ENCODE peak calls at places on chromosomes 11 and 22, in four cellular contexts. V is K562, T is HepG2, F is SK-N-SH. K is an unnamed sample.

GRCh38 chr11:82896183-82896582 is 4.0 kb downstream of the PRCP start:
- DNase-seq in V (no peak), T (no peak), F (no peak), K (no peak)

GRCh38 chr11:100719809-100720221 is 32.7 kb downstream of the ARHGAP42 start:
- DNase-seq in T (no peak), V (peak), F (no peak), K (peak)

GRCh38 chr11:67357831-67358555 is 4.6 kb upstream of the POLD4 start:
- DNase-seq in T (no peak), F (peak), V (no peak), K (no peak)

GRCh38 chr22:35437038-35437437 is 37.1 kb downstream of the MCM5 start:
- DNase-seq in F (peak), T (no peak), V (peak), K (no peak)

GRCh38 chr11:111260761-111261160 is 15.2 kb downstream of the POU2AF2 start:
- DNase-seq in V (no peak), F (no peak), T (no peak), K (no peak)

GRCh38 chr22:19705181-19705934 is 8.9 kb upstream of the SEPTIN5 start:
- DNase-seq in F (no peak), V (peak), T (no peak), K (no peak)

GRCh38 chr11:107785401-107785800 is 73.2 kb downstream of the SLC35F2 start:
- DNase-seq in V (peak), F (no peak), T (no peak), K (no peak)

GRCh38 chr11:27209562-27210005 is 153.4 kb downstream of the CCDC34 start:
- DNase-seq in V (peak), T (peak), F (no peak), K (no peak)

GRCh38 chr11:134266841-134267251 is 9.3 kb upstream of the GLB1L3 start:
- DNase-seq in V (no peak), F (no peak), T (no peak), K (peak)

GRCh38 chr11:72763823-72764222 is 11.6 kb upstream of the ARAP1 start:
- DNase-seq in F (no peak), T (no peak), V (no peak), K (no peak)

GRCh38 chr22:50192056-50192824 is 6.5 kb downstream of the TRABD start:
- DNase-seq in F (no peak), V (no peak), T (no peak), K (no peak)

GRCh38 chr22:23067691-23068090 is 2.6 kb upstream of the GNAZ start:
- DNase-seq in V (no peak), T (no peak), F (no peak), K (no peak)

GRCh38 chr22:20209761-20210250 is 58.3 kb downstream of the RTN4R start:
- DNase-seq in F (no peak), V (no peak), T (no peak), K (no peak)

GRCh38 chr11:86737752-86738151 is 62.6 kb upstream of the PRSS23 start:
- DNase-seq in F (no peak), V (no peak), T (no peak), K (no peak)
- TF ChIP-seq JUND in F (no peak), V (no peak), T (no peak), K (no peak)

GRCh38 chr11:121344824-121345223 is 52.3 kb downstream of the SC5D start:
- DNase-seq in T (no peak), F (no peak), V (no peak), K (no peak)
- TF ChIP-seq JUND in T (no peak), F (no peak), V (no peak), K (no peak)

GRCh38 chr22:30265851-30266444 is 703 bp downstream of the OSM start:
- DNase-seq in V (peak), T (no peak), F (no peak), K (no peak)
- TF ChIP-seq JUND in V (peak), T (no peak), F (no peak), K (no peak)

DNA sequence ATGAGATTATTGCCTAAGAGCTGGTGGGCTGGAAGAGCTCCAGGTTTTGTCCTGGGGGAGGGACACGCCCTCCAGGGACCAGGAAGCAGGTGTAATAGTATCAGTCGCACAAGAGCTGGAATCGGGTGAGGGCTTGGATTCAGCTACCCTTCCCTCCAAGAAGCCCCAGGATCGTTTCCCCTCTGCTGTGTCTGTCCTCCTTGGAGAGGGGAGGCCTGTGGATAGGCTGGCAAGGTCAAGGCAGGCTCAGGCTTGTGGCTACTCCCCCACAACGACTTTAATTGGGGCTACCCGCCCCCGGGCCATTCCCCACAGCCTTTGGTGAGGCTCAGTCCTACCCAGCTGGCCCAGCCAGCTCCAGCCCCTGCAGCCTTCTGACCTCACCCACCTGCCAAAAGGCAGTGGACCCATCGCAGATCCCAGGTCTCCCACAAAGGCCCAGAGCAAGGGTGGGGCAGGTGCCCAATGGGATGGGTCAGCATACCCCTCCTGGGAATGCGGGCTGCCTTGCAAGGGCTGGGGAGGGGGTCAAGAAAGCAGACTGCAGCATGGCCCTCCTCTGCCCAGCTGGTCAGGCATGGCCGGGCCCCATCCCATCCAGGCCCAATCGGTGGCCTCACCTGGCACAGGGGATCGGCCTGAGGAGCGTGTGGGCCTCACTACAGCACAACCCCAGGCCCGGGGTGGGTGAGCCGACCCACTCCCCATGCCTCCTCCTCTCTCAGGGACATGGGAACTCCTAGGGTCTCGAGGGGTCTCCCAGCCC is 1.0 kb downstream of the CTSD start:
- DNase-seq in T (peak), F (no peak), V (peak), K (peak)
- TF ChIP-seq JUND in T (peak), F (no peak), V (no peak), K (no peak)

GRCh38 chr11:43582024-43582836 is 98.3 kb upstream of the HSD17B12 start:
- DNase-seq in T (no peak), F (peak), V (no peak), K (no peak)
- TF ChIP-seq JUND in T (no peak), F (no peak), V (no peak), K (no peak)

GRCh38 chr22:39705386-39705785 is 134.8 kb downstream of the CACNA1I start:
- DNase-seq in F (no peak), V (no peak), T (no peak), K (no peak)

GRCh38 chr22:39700565-39700964 is 130.0 kb downstream of the CACNA1I start:
- DNase-seq in T (no peak), F (no peak), V (no peak), K (no peak)

GRCh38 chr22:39706406-39707150 is 136.0 kb downstream of the CACNA1I start:
- DNase-seq in F (no peak), T (no peak), V (peak), K (no peak)

GRCh38 chr22:39707351-39707750 is 136.8 kb downstream of the CACNA1I start:
- DNase-seq in F (no peak), T (no peak), V (no peak), K (no peak)

GRCh38 chr22:39703890-39704658 is 133.5 kb downstream of the CACNA1I start:
- DNase-seq in F (no peak), V (no peak), T (no peak), K (no peak)
- TF ChIP-seq JUND in F (no peak), V (no peak), T (no peak), K (no peak)

DNA sequence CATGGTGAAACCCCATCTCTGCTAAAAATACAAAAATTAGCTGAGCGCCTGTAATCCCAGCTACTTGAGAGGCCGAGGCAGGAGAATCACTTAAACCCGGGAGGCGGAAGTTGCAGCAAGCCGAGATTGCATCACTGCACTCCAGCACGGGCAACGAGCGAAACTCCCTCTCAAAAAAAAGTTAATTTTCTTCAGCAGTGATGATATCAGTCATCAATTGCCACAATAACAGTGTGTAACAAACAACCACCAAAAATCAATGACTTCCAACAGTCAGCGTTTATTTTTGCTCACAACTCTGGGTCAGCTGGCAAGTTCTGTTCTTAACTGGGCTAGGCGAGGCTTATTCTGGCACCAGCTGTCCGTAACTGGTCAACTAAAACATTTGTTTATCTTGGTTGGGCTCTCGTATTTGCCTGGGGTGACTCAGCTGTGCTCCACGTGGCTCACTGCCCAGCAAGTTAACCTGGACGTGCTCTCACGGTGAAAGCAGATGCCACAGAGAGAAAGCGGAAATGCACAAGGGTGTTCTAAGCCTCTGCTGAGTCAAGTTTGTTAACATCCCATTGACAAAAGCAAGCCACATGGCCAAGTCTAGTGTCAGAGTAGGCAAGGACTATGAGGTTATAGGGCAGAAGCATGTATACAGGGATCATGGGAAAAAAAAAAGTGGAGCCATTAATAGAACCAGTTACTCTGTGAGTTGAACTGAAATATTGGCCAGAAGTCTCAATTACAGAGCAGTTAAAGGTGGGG is 52.1 kb downstream of the LHFPL7 start:
- DNase-seq in T (peak), F (peak), V (peak), K (peak)
- TF ChIP-seq JUND in T (peak), F (peak), V (peak), K (peak)

GRCh38 chr22:26471522-26471921 is 12.1 kb downstream of the HPS4 start:
- DNase-seq in V (no peak), T (peak), F (no peak), K (no peak)
- TF ChIP-seq JUND in V (no peak), T (no peak), F (peak), K (no peak)